ENCODE peak calls at places on chromosome 6, in eight cellular contexts. One of them, this sample, is unnamed.

GRCh38 chr6:140382351-140382750 is 1007.9 kb upstream of the CITED2 start:
- DNase-seq in tibial nerve: no peak
- DNase-seq in cardiac muscle cell: no peak
- DNase-seq in trophoblast cell: no peak
- DNase-seq in upper lobe of right lung: no peak
- DNase-seq in IMR-90: no peak
- DNase-seq in Caco-2: no peak
- DNase-seq in CD4-positive, alpha-beta memory T cell: no peak
- DNase-seq in this sample: no peak

GRCh38 chr6:121724576-121724975 is 289.1 kb downstream of the GJA1 start:
- DNase-seq in Caco-2: no peak
- DNase-seq in cardiac muscle cell: no peak
- DNase-seq in tibial nerve: no peak
- DNase-seq in upper lobe of right lung: no peak
- DNase-seq in trophoblast cell: no peak
- DNase-seq in CD4-positive, alpha-beta memory T cell: no peak
- DNase-seq in IMR-90: no peak
- DNase-seq in this sample: no peak

GRCh38 chr6:11700118-11700718 is 78.4 kb downstream of the ADTRP start:
- DNase-seq in IMR-90: peak; percentile 73
- DNase-seq in trophoblast cell: peak; percentile 72
- DNase-seq in upper lobe of right lung: no peak
- DNase-seq in cardiac muscle cell: peak; percentile 75
- DNase-seq in CD4-positive, alpha-beta memory T cell: peak; percentile 42
- DNase-seq in tibial nerve: peak; percentile 37
- DNase-seq in Caco-2: no peak
- DNase-seq in this sample: peak; percentile 58

GRCh38 chr6:134757911-134758361 is 192.0 kb downstream of the ALDH8A1 start:
- DNase-seq in cardiac muscle cell: peak; percentile 18
- DNase-seq in upper lobe of right lung: no peak
- DNase-seq in IMR-90: no peak
- DNase-seq in tibial nerve: no peak
- DNase-seq in trophoblast cell: peak; percentile 52
- DNase-seq in CD4-positive, alpha-beta memory T cell: no peak
- DNase-seq in Caco-2: peak; percentile 43
- DNase-seq in this sample: peak; percentile 14

GRCh38 chr6:53026526-53026925 is 31.4 kb upstream of the GSTA4 start:
- DNase-seq in upper lobe of right lung: no peak
- DNase-seq in cardiac muscle cell: peak; percentile 26
- DNase-seq in trophoblast cell: no peak
- DNase-seq in CD4-positive, alpha-beta memory T cell: no peak
- DNase-seq in Caco-2: no peak
- DNase-seq in tibial nerve: no peak
- DNase-seq in IMR-90: no peak
- DNase-seq in this sample: no peak

GRCh38 chr6:111338843-111339242 is 144.2 kb downstream of the REV3L start:
- DNase-seq in tibial nerve: no peak
- DNase-seq in Caco-2: no peak
- DNase-seq in upper lobe of right lung: no peak
- DNase-seq in trophoblast cell: no peak
- DNase-seq in IMR-90: no peak
- DNase-seq in CD4-positive, alpha-beta memory T cell: no peak
- DNase-seq in cardiac muscle cell: no peak
- DNase-seq in this sample: no peak

GRCh38 chr6:113461153-113461897 is 395.8 kb upstream of the MARCKS start:
- DNase-seq in upper lobe of right lung: no peak
- DNase-seq in IMR-90: peak; percentile 52
- DNase-seq in cardiac muscle cell: peak; percentile 53
- DNase-seq in tibial nerve: no peak
- DNase-seq in trophoblast cell: peak; percentile 44
- DNase-seq in Caco-2: no peak
- DNase-seq in CD4-positive, alpha-beta memory T cell: no peak
- DNase-seq in this sample: no peak

GRCh38 chr6:99629293-99629692 is 22.7 kb downstream of the PRDM13 start:
- DNase-seq in Caco-2: no peak
- DNase-seq in upper lobe of right lung: no peak
- DNase-seq in tibial nerve: no peak
- DNase-seq in trophoblast cell: no peak
- DNase-seq in CD4-positive, alpha-beta memory T cell: no peak
- DNase-seq in cardiac muscle cell: no peak
- DNase-seq in IMR-90: no peak
- DNase-seq in this sample: no peak

GRCh38 chr6:42163941-42164340 is 9.2 kb upstream of the GUCA1A start:
- DNase-seq in IMR-90: peak; percentile 65
- DNase-seq in CD4-positive, alpha-beta memory T cell: no peak
- DNase-seq in cardiac muscle cell: no peak
- DNase-seq in trophoblast cell: no peak
- DNase-seq in upper lobe of right lung: no peak
- DNase-seq in tibial nerve: no peak
- DNase-seq in Caco-2: no peak
- DNase-seq in this sample: no peak

GRCh38 chr6:118668761-118669411 is 17.5 kb upstream of the CEP85L start:
- DNase-seq in trophoblast cell: no peak
- DNase-seq in CD4-positive, alpha-beta memory T cell: no peak
- DNase-seq in IMR-90: peak; percentile 85
- DNase-seq in Caco-2: no peak
- DNase-seq in cardiac muscle cell: peak; percentile 68
- DNase-seq in upper lobe of right lung: no peak
- DNase-seq in tibial nerve: no peak
- DNase-seq in this sample: peak; percentile 85

GRCh38 chr6:84791233-84791632 is 26.8 kb upstream of the TBX18 start:
- DNase-seq in cardiac muscle cell: peak; percentile 63
- DNase-seq in trophoblast cell: no peak
- DNase-seq in tibial nerve: no peak
- DNase-seq in Caco-2: no peak
- DNase-seq in IMR-90: no peak
- DNase-seq in upper lobe of right lung: no peak
- DNase-seq in CD4-positive, alpha-beta memory T cell: no peak
- DNase-seq in this sample: no peak

GRCh38 chr6:105633814-105634213 is 230.9 kb upstream of the PREP start:
- DNase-seq in CD4-positive, alpha-beta memory T cell: no peak
- DNase-seq in Caco-2: no peak
- DNase-seq in cardiac muscle cell: no peak
- DNase-seq in IMR-90: no peak
- DNase-seq in trophoblast cell: no peak
- DNase-seq in tibial nerve: no peak
- DNase-seq in upper lobe of right lung: no peak
- DNase-seq in this sample: no peak

GRCh38 chr6:163793584-163793983 is 379.1 kb downstream of the QKI start:
- DNase-seq in upper lobe of right lung: no peak
- DNase-seq in cardiac muscle cell: peak; percentile 18
- DNase-seq in trophoblast cell: peak; percentile 44
- DNase-seq in Caco-2: no peak
- DNase-seq in IMR-90: peak; percentile 85
- DNase-seq in CD4-positive, alpha-beta memory T cell: no peak
- DNase-seq in tibial nerve: no peak
- DNase-seq in this sample: peak; percentile 42

GRCh38 chr6:32118782-32119628 is 9.0 kb downstream of the ATF6B start:
- DNase-seq in tibial nerve: peak; percentile 82
- DNase-seq in trophoblast cell: peak; percentile 86
- DNase-seq in CD4-positive, alpha-beta memory T cell: peak; percentile 65
- DNase-seq in cardiac muscle cell: peak; percentile 94
- DNase-seq in IMR-90: peak; percentile 85
- DNase-seq in upper lobe of right lung: peak; percentile 91
- DNase-seq in Caco-2: peak; percentile 86
- DNase-seq in this sample: peak; percentile 88

GRCh38 chr6:166551797-166552495 is 34.5 kb downstream of the RAMACL start:
- DNase-seq in cardiac muscle cell: no peak
- DNase-seq in Caco-2: no peak
- DNase-seq in tibial nerve: no peak
- DNase-seq in IMR-90: no peak
- DNase-seq in trophoblast cell: no peak
- DNase-seq in upper lobe of right lung: no peak
- DNase-seq in CD4-positive, alpha-beta memory T cell: no peak
- DNase-seq in this sample: no peak
- H3K4me1 ChIP-seq in cardiac muscle cell: no peaks in the 10 kb centered on the region
- H3K4me1 ChIP-seq in Caco-2: no peaks in the 10 kb centered on the region
- H3K4me1 ChIP-seq in tibial nerve: peaks cover 47% of the 10 kb centered on the region
- H3K4me1 ChIP-seq in IMR-90: peaks cover 10% of the 10 kb centered on the region
- H3K4me1 ChIP-seq in trophoblast cell: no peaks in the 10 kb centered on the region
- H3K4me1 ChIP-seq in upper lobe of right lung: peaks cover 20% of the 10 kb centered on the region
- H3K4me1 ChIP-seq in CD4-positive, alpha-beta memory T cell: no peaks in the 10 kb centered on the region
- H3K4me1 ChIP-seq in this sample: peaks cover 15% of the 10 kb centered on the region

GRCh38 chr6:24089741-24090140 is 36.3 kb upstream of the NRSN1 start:
- DNase-seq in IMR-90: no peak
- DNase-seq in trophoblast cell: no peak
- DNase-seq in upper lobe of right lung: no peak
- DNase-seq in CD4-positive, alpha-beta memory T cell: no peak
- DNase-seq in cardiac muscle cell: no peak
- DNase-seq in Caco-2: no peak
- DNase-seq in tibial nerve: no peak
- DNase-seq in this sample: no peak

GRCh38 chr6:24099181-24099580 is 26.8 kb upstream of the NRSN1 start:
- DNase-seq in cardiac muscle cell: no peak
- DNase-seq in tibial nerve: no peak
- DNase-seq in Caco-2: no peak
- DNase-seq in CD4-positive, alpha-beta memory T cell: no peak
- DNase-seq in trophoblast cell: no peak
- DNase-seq in upper lobe of right lung: no peak
- DNase-seq in IMR-90: no peak
- DNase-seq in this sample: no peak

GRCh38 chr6:24093381-24093780 is 32.6 kb upstream of the NRSN1 start:
- DNase-seq in cardiac muscle cell: no peak
- DNase-seq in upper lobe of right lung: no peak
- DNase-seq in Caco-2: no peak
- DNase-seq in trophoblast cell: no peak
- DNase-seq in tibial nerve: no peak
- DNase-seq in IMR-90: no peak
- DNase-seq in CD4-positive, alpha-beta memory T cell: no peak
- DNase-seq in this sample: no peak
- H3K4me1 ChIP-seq in cardiac muscle cell: no peaks in the 10 kb centered on the region
- H3K4me1 ChIP-seq in upper lobe of right lung: no peaks in the 10 kb centered on the region
- H3K4me1 ChIP-seq in Caco-2: no peaks in the 10 kb centered on the region
- H3K4me1 ChIP-seq in trophoblast cell: no peaks in the 10 kb centered on the region
- H3K4me1 ChIP-seq in tibial nerve: no peaks in the 10 kb centered on the region
- H3K4me1 ChIP-seq in IMR-90: no peaks in the 10 kb centered on the region
- H3K4me1 ChIP-seq in CD4-positive, alpha-beta memory T cell: no peaks in the 10 kb centered on the region
- H3K4me1 ChIP-seq in this sample: no peaks in the 10 kb centered on the region

GRCh38 chr6:14226051-14226660 is 108.6 kb downstream of the CD83 start:
- DNase-seq in Caco-2: no peak
- DNase-seq in tibial nerve: no peak
- DNase-seq in CD4-positive, alpha-beta memory T cell: no peak
- DNase-seq in IMR-90: no peak
- DNase-seq in trophoblast cell: no peak
- DNase-seq in upper lobe of right lung: no peak
- DNase-seq in cardiac muscle cell: no peak
- DNase-seq in this sample: no peak
- H3K4me1 ChIP-seq in Caco-2: no peaks in the 10 kb centered on the region
- H3K4me1 ChIP-seq in tibial nerve: no peaks in the 10 kb centered on the region
- H3K4me1 ChIP-seq in CD4-positive, alpha-beta memory T cell: no peaks in the 10 kb centered on the region
- H3K4me1 ChIP-seq in IMR-90: no peaks in the 10 kb centered on the region
- H3K4me1 ChIP-seq in trophoblast cell: no peaks in the 10 kb centered on the region
- H3K4me1 ChIP-seq in upper lobe of right lung: no peaks in the 10 kb centered on the region
- H3K4me1 ChIP-seq in cardiac muscle cell: peaks cover 16% of the 10 kb centered on the region
- H3K4me1 ChIP-seq in this sample: no peaks in the 10 kb centered on the region

DNA sequence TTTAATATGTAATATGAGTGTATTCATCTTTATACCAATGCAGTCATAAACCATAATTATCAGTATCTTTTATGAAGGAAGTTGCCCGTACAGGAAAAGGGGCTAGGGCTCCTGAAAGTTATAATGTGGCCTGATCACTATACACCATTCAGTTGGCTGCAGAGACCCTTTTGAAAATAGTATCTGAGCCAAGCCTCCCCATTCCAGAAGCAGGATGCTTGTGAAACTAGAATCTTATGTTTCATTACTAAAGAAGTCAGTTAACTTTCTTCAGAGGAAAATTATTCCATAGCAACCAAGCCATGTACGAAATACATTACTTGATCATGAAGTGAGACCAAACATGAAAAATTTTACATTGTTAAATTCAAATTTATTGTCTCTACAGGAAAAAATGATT is 251.5 kb upstream of the TCF21 start:
- DNase-seq in Caco-2: no peak
- DNase-seq in tibial nerve: no peak
- DNase-seq in IMR-90: peak; percentile 32
- DNase-seq in upper lobe of right lung: no peak
- DNase-seq in trophoblast cell: no peak
- DNase-seq in cardiac muscle cell: no peak
- DNase-seq in CD4-positive, alpha-beta memory T cell: no peak
- DNase-seq in this sample: peak; percentile 42
- H3K4me1 ChIP-seq in Caco-2: peaks cover 5% of the 10 kb centered on the region
- H3K4me1 ChIP-seq in tibial nerve: no peaks in the 10 kb centered on the region
- H3K4me1 ChIP-seq in IMR-90: peaks cover 24% of the 10 kb centered on the region
- H3K4me1 ChIP-seq in upper lobe of right lung: no peaks in the 10 kb centered on the region
- H3K4me1 ChIP-seq in trophoblast cell: no peaks in the 10 kb centered on the region
- H3K4me1 ChIP-seq in cardiac muscle cell: no peaks in the 10 kb centered on the region
- H3K4me1 ChIP-seq in CD4-positive, alpha-beta memory T cell: no peaks in the 10 kb centered on the region
- H3K4me1 ChIP-seq in this sample: peaks cover 5% of the 10 kb centered on the region

DNA sequence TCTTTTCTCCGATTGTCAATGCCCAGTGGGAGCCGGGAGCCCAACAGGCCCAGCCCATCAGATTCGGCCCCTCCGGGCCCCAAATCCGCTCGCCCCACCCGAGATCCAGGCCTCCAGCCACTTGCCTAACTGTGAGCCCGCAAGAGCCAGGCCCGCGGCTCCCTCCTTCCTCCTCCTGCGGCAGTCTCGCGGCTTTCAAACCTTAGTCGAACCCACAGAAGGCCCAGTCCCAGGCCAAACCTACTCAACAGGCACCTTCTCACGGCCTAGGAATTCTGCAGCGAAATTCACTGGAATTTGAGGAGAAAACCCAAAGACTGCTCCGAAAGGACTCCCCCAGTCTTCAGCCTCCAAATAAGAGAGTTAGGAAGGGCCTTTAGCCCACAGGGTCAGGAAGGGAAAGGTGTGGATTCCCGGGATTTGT is 2.8 kb upstream of the TFAP2A start:
- DNase-seq in Caco-2: no peak
- DNase-seq in trophoblast cell: peak; percentile 56
- DNase-seq in cardiac muscle cell: no peak
- DNase-seq in upper lobe of right lung: no peak
- DNase-seq in CD4-positive, alpha-beta memory T cell: no peak
- DNase-seq in IMR-90: no peak
- DNase-seq in tibial nerve: no peak
- DNase-seq in this sample: no peak
- H3K4me1 ChIP-seq in Caco-2: no peaks in the 10 kb centered on the region
- H3K4me1 ChIP-seq in trophoblast cell: peaks cover 23% of the 10 kb centered on the region
- H3K4me1 ChIP-seq in cardiac muscle cell: no peaks in the 10 kb centered on the region
- H3K4me1 ChIP-seq in upper lobe of right lung: peaks cover 26% of the 10 kb centered on the region
- H3K4me1 ChIP-seq in CD4-positive, alpha-beta memory T cell: peaks cover 30% of the 10 kb centered on the region
- H3K4me1 ChIP-seq in IMR-90: no peaks in the 10 kb centered on the region
- H3K4me1 ChIP-seq in tibial nerve: peaks cover 76% of the 10 kb centered on the region
- H3K4me1 ChIP-seq in this sample: no peaks in the 10 kb centered on the region

DNA sequence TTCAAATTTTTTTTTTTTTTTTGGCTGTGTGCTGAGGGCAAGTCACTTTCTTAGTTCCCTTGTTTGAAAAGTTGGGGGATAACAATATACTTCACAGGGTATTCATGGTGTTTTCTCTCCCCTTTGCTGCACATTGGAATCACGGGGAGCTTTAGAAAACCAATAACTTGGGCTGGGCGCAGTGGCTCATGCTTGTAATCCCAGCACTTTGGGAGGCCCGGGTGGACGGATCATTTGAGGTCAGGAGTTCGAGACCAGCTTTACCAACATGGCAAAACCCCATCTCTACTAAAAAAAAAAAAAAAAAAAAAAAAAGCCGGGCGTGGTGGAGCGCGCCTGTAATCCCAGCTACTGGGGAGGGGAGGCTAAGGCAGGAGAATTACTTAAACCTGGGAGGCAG is 15.9 kb downstream of the SRSF3 start:
- DNase-seq in CD4-positive, alpha-beta memory T cell: no peak
- DNase-seq in cardiac muscle cell: no peak
- DNase-seq in Caco-2: no peak
- DNase-seq in upper lobe of right lung: no peak
- DNase-seq in trophoblast cell: no peak
- DNase-seq in IMR-90: no peak
- DNase-seq in tibial nerve: no peak
- DNase-seq in this sample: no peak
- H3K4me1 ChIP-seq in CD4-positive, alpha-beta memory T cell: peaks cover 56% of the 10 kb centered on the region
- H3K4me1 ChIP-seq in cardiac muscle cell: peaks cover 28% of the 10 kb centered on the region
- H3K4me1 ChIP-seq in Caco-2: peaks cover 23% of the 10 kb centered on the region
- H3K4me1 ChIP-seq in upper lobe of right lung: peaks cover 39% of the 10 kb centered on the region
- H3K4me1 ChIP-seq in trophoblast cell: no peaks in the 10 kb centered on the region
- H3K4me1 ChIP-seq in IMR-90: peaks cover 9% of the 10 kb centered on the region
- H3K4me1 ChIP-seq in tibial nerve: peaks cover 52% of the 10 kb centered on the region
- H3K4me1 ChIP-seq in this sample: peaks cover 7% of the 10 kb centered on the region

GRCh38 chr6:46312657-46313056 is 141.9 kb upstream of the ENPP5 start:
- DNase-seq in upper lobe of right lung: no peak
- DNase-seq in cardiac muscle cell: no peak
- DNase-seq in tibial nerve: no peak
- DNase-seq in Caco-2: no peak
- DNase-seq in trophoblast cell: no peak
- DNase-seq in IMR-90: no peak
- DNase-seq in CD4-positive, alpha-beta memory T cell: no peak
- DNase-seq in this sample: no peak
- H3K4me1 ChIP-seq in upper lobe of right lung: no peaks in the 10 kb centered on the region
- H3K4me1 ChIP-seq in cardiac muscle cell: no peaks in the 10 kb centered on the region
- H3K4me1 ChIP-seq in tibial nerve: peaks cover 2% of the 10 kb centered on the region
- H3K4me1 ChIP-seq in Caco-2: no peaks in the 10 kb centered on the region
- H3K4me1 ChIP-seq in trophoblast cell: no peaks in the 10 kb centered on the region
- H3K4me1 ChIP-seq in IMR-90: no peaks in the 10 kb centered on the region
- H3K4me1 ChIP-seq in CD4-positive, alpha-beta memory T cell: no peaks in the 10 kb centered on the region
- H3K4me1 ChIP-seq in this sample: no peaks in the 10 kb centered on the region

This sample was measured in fibroblast of lung.